ENCODE peak calls at places on chromosomes 4 and X, in nine cellular contexts. K, F, B, V, M, N, R, Z and U are unnamed samples.

GRCh38 chr4:140344111-140344510 is 29.3 kb upstream of the SCOC start:
- DNase-seq in R (no peak), Z (no peak), V (no peak), K (no peak), F (no peak), N (no peak), B (no peak), M (no peak), U (no peak)

GRCh38 chrX:76428243-76429130 is 977 bp downstream of the MAGEE1 start:
- DNase-seq in B (no peak), M (peak; percentile 67), V (peak; percentile 9), K (peak; percentile 13), F (no peak), Z (no peak), N (peak; percentile 41), R (no peak), U (no peak)

GRCh38 chrX:57984620-57985019 is 74.4 kb upstream of the ZXDA start:
- DNase-seq in F (no peak), R (no peak), Z (no peak), V (no peak), N (no peak), B (no peak), M (no peak), K (no peak), U (no peak)

GRCh38 chrX:151370906-151371305 is 26.1 kb upstream of the VMA21 start:
- DNase-seq in F (no peak), K (no peak), N (no peak), V (no peak), B (no peak), M (no peak), Z (no peak), R (peak; percentile 45), U (no peak)

GRCh38 chr4:73208376-73208775 is 50.2 kb downstream of the ANKRD17 start:
- DNase-seq in Z (no peak), N (no peak), F (no peak), M (no peak), B (peak; percentile 29), R (no peak), K (no peak), V (no peak), U (no peak)

GRCh38 chrX:33434256-33435092 is 223.1 kb upstream of the DMD start:
- DNase-seq in B (peak; percentile 6), M (peak; percentile 1), N (no peak), R (peak; percentile 47), V (peak; percentile 42), F (no peak), K (no peak), Z (no peak), U (peak; percentile 25)

GRCh38 chr4:144421839-144422565 is 224.0 kb upstream of the HHIP start:
- DNase-seq in F (no peak), V (no peak), K (no peak), R (no peak), B (peak; percentile 13), M (no peak), N (no peak), Z (no peak), U (no peak)

GRCh38 chrX:44570524-44570923 is 27.9 kb upstream of the FUNDC1 start:
- DNase-seq in Z (no peak), B (no peak), F (no peak), M (no peak), V (no peak), R (no peak), K (no peak), N (no peak), U (no peak)

GRCh38 chr4:35963969-35964515 is 280.3 kb downstream of the ARAP2 start:
- DNase-seq in B (peak; percentile 17), N (no peak), K (no peak), R (no peak), M (no peak), Z (no peak), F (no peak), V (no peak), U (no peak)

GRCh38 chr4:76625316-76625715 is 190.3 kb downstream of the SHROOM3 start:
- DNase-seq in B (no peak), N (no peak), K (no peak), V (no peak), Z (no peak), R (no peak), F (no peak), M (no peak), U (no peak)

GRCh38 chr4:159317203-159317602 is 214.3 kb downstream of the RAPGEF2 start:
- DNase-seq in N (no peak), F (no peak), B (no peak), R (no peak), Z (no peak), K (no peak), M (no peak), V (no peak), U (no peak)

GRCh38 chr4:65089666-65090065 is 580.6 kb downstream of the EPHA5 start:
- DNase-seq in N (no peak), M (no peak), K (no peak), V (no peak), Z (no peak), F (no peak), R (no peak), B (peak; percentile 20), U (no peak)

GRCh38 chrX:19085975-19086772 is 36.1 kb downstream of the ADGRG2 start:
- DNase-seq in V (no peak), K (no peak), R (no peak), N (no peak), M (no peak), Z (no peak), F (no peak), B (no peak), U (no peak)